ENCODE peak calls at places on chromosomes 13 and 19, in ten cellular contexts. One of them, this sample, is unnamed.

GRCh38 chr13:111031531-111031961 is 83.6 kb upstream of the ARHGEF7 start:
- DNase-seq in heart left ventricle: no peak
- DNase-seq in mucosa of descending colon: no peak
- DNase-seq in neural progenitor cell: no peak
- DNase-seq in psoas muscle: peak; percentile 75
- DNase-seq in lower lobe of right lung: no peak
- DNase-seq in BJ: peak; percentile 80
- DNase-seq in endothelial cell of umbilical vein: no peak
- DNase-seq in OCI-LY7: no peak
- DNase-seq in gastrocnemius medialis: peak; percentile 83
- DNase-seq in this sample: peak; percentile 84

GRCh38 chr13:43122706-43123268 is 99.4 kb downstream of the DNAJC15 start:
- DNase-seq in heart left ventricle: no peak
- DNase-seq in mucosa of descending colon: no peak
- DNase-seq in neural progenitor cell: peak; percentile 34
- DNase-seq in psoas muscle: no peak
- DNase-seq in lower lobe of right lung: no peak
- DNase-seq in BJ: no peak
- DNase-seq in endothelial cell of umbilical vein: no peak
- DNase-seq in OCI-LY7: no peak
- DNase-seq in gastrocnemius medialis: no peak
- DNase-seq in this sample: no peak

GRCh38 chr13:113043931-113044330 is 61.7 kb upstream of the F7 start:
- DNase-seq in heart left ventricle: peak; percentile 10
- DNase-seq in mucosa of descending colon: peak; percentile 8
- DNase-seq in neural progenitor cell: no peak
- DNase-seq in psoas muscle: no peak
- DNase-seq in lower lobe of right lung: no peak
- DNase-seq in BJ: no peak
- DNase-seq in endothelial cell of umbilical vein: no peak
- DNase-seq in OCI-LY7: no peak
- DNase-seq in gastrocnemius medialis: no peak
- DNase-seq in this sample: no peak

GRCh38 chr19:19113040-19113541 is 25.2 kb downstream of the TMEM161A start:
- DNase-seq in heart left ventricle: no peak
- DNase-seq in mucosa of descending colon: no peak
- DNase-seq in neural progenitor cell: peak; percentile 64
- DNase-seq in psoas muscle: no peak
- DNase-seq in lower lobe of right lung: no peak
- DNase-seq in BJ: no peak
- DNase-seq in endothelial cell of umbilical vein: no peak
- DNase-seq in OCI-LY7: peak; percentile 21
- DNase-seq in gastrocnemius medialis: no peak
- DNase-seq in this sample: peak; percentile 9

GRCh38 chr19:41332000-41332399 is 21.7 kb downstream of the TGFB1 start:
- DNase-seq in heart left ventricle: no peak
- DNase-seq in mucosa of descending colon: no peak
- DNase-seq in neural progenitor cell: no peak
- DNase-seq in psoas muscle: no peak
- DNase-seq in lower lobe of right lung: no peak
- DNase-seq in BJ: no peak
- DNase-seq in endothelial cell of umbilical vein: no peak
- DNase-seq in OCI-LY7: no peak
- DNase-seq in gastrocnemius medialis: no peak
- DNase-seq in this sample: no peak

GRCh38 chr13:77930430-77930829 is 11.8 kb upstream of the EDNRB start:
- DNase-seq in heart left ventricle: no peak
- DNase-seq in mucosa of descending colon: no peak
- DNase-seq in neural progenitor cell: no peak
- DNase-seq in psoas muscle: no peak
- DNase-seq in lower lobe of right lung: no peak
- DNase-seq in BJ: no peak
- DNase-seq in endothelial cell of umbilical vein: no peak
- DNase-seq in OCI-LY7: no peak
- DNase-seq in gastrocnemius medialis: no peak
- DNase-seq in this sample: no peak

GRCh38 chr19:18637644-18638630 is 1.1 kb downstream of the KLHL26 start:
- DNase-seq in heart left ventricle: no peak
- DNase-seq in mucosa of descending colon: peak; percentile 67
- DNase-seq in neural progenitor cell: no peak
- DNase-seq in psoas muscle: no peak
- DNase-seq in lower lobe of right lung: no peak
- DNase-seq in BJ: no peak
- DNase-seq in endothelial cell of umbilical vein: no peak
- DNase-seq in OCI-LY7: no peak
- DNase-seq in gastrocnemius medialis: no peak
- DNase-seq in this sample: no peak

GRCh38 chr19:49340069-49340864 is 5.1 kb downstream of the CD37 start:
- DNase-seq in heart left ventricle: peak; percentile 85
- DNase-seq in mucosa of descending colon: peak; percentile 87
- DNase-seq in neural progenitor cell: peak; percentile 52
- DNase-seq in psoas muscle: peak; percentile 83
- DNase-seq in lower lobe of right lung: peak; percentile 75
- DNase-seq in BJ: no peak
- DNase-seq in endothelial cell of umbilical vein: peak; percentile 56
- DNase-seq in OCI-LY7: peak; percentile 99
- DNase-seq in gastrocnemius medialis: peak; percentile 44
- DNase-seq in this sample: no peak

GRCh38 chr13:40271931-40272775 is 394.3 kb downstream of the FOXO1 start:
- DNase-seq in heart left ventricle: no peak
- DNase-seq in mucosa of descending colon: no peak
- DNase-seq in neural progenitor cell: no peak
- DNase-seq in psoas muscle: peak; percentile 84
- DNase-seq in lower lobe of right lung: peak; percentile 53
- DNase-seq in BJ: peak; percentile 89
- DNase-seq in endothelial cell of umbilical vein: peak; percentile 55
- DNase-seq in OCI-LY7: no peak
- DNase-seq in gastrocnemius medialis: peak; percentile 83
- DNase-seq in this sample: peak; percentile 14

GRCh38 chr19:7943444-7944176 is at the start of gene TIMM44:
- DNase-seq in heart left ventricle: peak; percentile 99
- DNase-seq in mucosa of descending colon: peak; percentile 99
- DNase-seq in neural progenitor cell: peak; percentile 100
- DNase-seq in psoas muscle: peak; percentile 100
- DNase-seq in lower lobe of right lung: peak; percentile 99
- DNase-seq in BJ: peak; percentile 98
- DNase-seq in endothelial cell of umbilical vein: peak; percentile 99
- DNase-seq in OCI-LY7: peak; percentile 100
- DNase-seq in gastrocnemius medialis: peak; percentile 100
- DNase-seq in this sample: peak; percentile 98

GRCh38 chr13:98869408-98870090 is 108.3 kb downstream of the DOCK9 start:
- DNase-seq in heart left ventricle: no peak
- DNase-seq in mucosa of descending colon: no peak
- DNase-seq in neural progenitor cell: no peak
- DNase-seq in psoas muscle: no peak
- DNase-seq in lower lobe of right lung: no peak
- DNase-seq in BJ: no peak
- DNase-seq in endothelial cell of umbilical vein: peak; percentile 79
- DNase-seq in OCI-LY7: peak; percentile 24
- DNase-seq in gastrocnemius medialis: no peak
- DNase-seq in this sample: no peak

DNA sequence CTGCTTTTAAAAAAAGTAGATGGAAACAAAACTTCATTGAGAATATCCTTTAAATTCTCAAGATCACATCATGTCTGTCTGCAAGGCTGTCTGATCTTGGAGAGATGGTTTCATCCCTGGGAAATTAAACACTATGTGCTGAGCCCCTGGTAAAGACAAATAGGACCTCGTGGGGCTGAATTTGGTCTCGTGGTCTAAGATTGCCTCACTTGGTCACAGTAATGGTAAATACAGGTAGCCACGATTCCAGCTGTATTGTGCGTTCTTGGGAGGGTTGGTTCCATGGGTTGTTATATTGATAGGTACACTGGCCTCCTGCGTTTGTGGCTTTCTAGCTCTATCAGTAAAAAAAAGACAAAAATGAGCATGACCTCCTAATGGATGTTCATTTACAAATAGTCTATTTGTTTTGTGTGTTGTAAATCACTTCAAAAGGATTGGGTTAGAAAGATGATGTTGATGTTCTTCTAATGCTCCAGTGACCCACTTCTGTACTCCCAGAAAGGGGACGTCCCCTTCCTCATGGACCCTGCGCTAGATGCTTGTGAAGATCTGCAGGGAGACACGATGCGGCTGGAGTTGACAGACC is 1.7 kb downstream of the CEBPG start:
- DNase-seq in heart left ventricle: no peak
- DNase-seq in mucosa of descending colon: no peak
- DNase-seq in neural progenitor cell: no peak
- DNase-seq in psoas muscle: no peak
- DNase-seq in lower lobe of right lung: no peak
- DNase-seq in BJ: no peak
- DNase-seq in endothelial cell of umbilical vein: no peak
- DNase-seq in OCI-LY7: peak; percentile 4
- DNase-seq in gastrocnemius medialis: no peak
- DNase-seq in this sample: no peak
- H3K4me3 ChIP-seq in heart left ventricle: peak overlapping the region; percentile 90
- H3K4me3 ChIP-seq in mucosa of descending colon: no peak overlapping the region
- H3K4me3 ChIP-seq in neural progenitor cell: peak overlapping the region; percentile 99
- H3K4me3 ChIP-seq in psoas muscle: peak overlapping the region; percentile 87
- H3K4me3 ChIP-seq in lower lobe of right lung: peak overlapping the region; percentile 70
- H3K4me3 ChIP-seq in BJ: peak overlapping the region; percentile 75
- H3K4me3 ChIP-seq in endothelial cell of umbilical vein: no peak overlapping the region
- H3K4me3 ChIP-seq in OCI-LY7: peak overlapping the region; percentile 80
- H3K4me3 ChIP-seq in gastrocnemius medialis: peak overlapping the region; percentile 59
- H3K4me3 ChIP-seq in this sample: peak overlapping the region; percentile 59

DNA sequence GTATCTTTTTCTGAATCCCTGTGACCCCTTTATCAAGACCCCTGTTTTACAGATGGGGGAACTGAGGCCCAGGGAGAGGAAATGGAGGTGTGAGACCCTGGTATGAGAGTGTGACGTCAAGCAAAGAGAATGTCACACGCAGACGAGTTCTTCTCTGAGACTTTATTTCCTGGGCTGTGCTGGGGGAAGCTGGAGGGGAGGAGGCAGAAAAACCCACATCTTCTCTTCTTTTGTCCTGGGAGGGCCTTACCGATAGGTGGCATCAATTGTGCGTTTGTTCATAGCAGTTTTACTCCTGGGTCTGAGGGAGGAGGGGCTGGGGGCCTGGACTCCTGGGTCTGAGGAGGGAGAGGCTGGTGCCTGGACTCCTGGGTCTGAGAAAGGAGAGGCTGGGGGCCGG is 4.9 kb upstream of the KLK15 start:
- DNase-seq in heart left ventricle: no peak
- DNase-seq in mucosa of descending colon: no peak
- DNase-seq in neural progenitor cell: peak; percentile 30
- DNase-seq in psoas muscle: no peak
- DNase-seq in lower lobe of right lung: no peak
- DNase-seq in BJ: no peak
- DNase-seq in endothelial cell of umbilical vein: no peak
- DNase-seq in OCI-LY7: peak; percentile 49
- DNase-seq in gastrocnemius medialis: no peak
- DNase-seq in this sample: no peak
- TF ChIP-seq CTCF in heart left ventricle: no peak
- TF ChIP-seq CTCF in mucosa of descending colon: no peak
- TF ChIP-seq CTCF in neural progenitor cell: peak; percentile 33
- TF ChIP-seq CTCF in psoas muscle: no peak
- TF ChIP-seq CTCF in lower lobe of right lung: no peak
- TF ChIP-seq CTCF in BJ: peak; percentile 16
- TF ChIP-seq CTCF in endothelial cell of umbilical vein: no peak
- TF ChIP-seq CTCF in OCI-LY7: peak; percentile 68
- TF ChIP-seq CTCF in gastrocnemius medialis: no peak
- TF ChIP-seq CTCF in this sample: peak; percentile 27

DNA sequence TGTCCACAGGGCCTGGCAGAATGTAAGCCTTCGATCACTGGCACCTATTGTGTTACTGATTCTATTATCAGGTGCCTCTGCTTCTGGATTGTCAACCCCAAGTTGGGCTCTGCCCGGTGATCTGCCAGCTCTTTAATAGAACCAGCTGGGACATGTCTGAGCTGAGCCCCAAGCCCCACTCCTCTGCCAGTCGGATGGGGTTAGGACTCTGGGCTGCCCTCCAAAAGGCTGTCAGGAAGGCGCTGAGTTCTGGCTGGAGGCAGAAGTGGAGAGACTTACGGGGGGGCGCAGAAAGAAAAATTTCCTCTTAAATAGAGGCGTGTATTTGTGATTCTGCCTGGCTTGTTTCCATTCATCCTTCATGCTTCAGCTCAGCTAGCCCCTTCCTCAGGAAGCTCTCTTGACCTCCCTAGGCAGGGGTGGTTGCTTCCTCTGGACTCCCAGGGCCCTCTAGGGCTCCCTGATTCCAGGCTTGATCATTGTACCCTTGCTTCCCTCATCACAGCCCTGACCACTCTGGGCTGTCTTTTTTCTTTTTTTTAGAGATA is 976 bp upstream of the KCNK6 start:
- DNase-seq in heart left ventricle: no peak
- DNase-seq in mucosa of descending colon: no peak
- DNase-seq in neural progenitor cell: no peak
- DNase-seq in psoas muscle: no peak
- DNase-seq in lower lobe of right lung: no peak
- DNase-seq in BJ: no peak
- DNase-seq in endothelial cell of umbilical vein: peak; percentile 50
- DNase-seq in OCI-LY7: no peak
- DNase-seq in gastrocnemius medialis: no peak
- DNase-seq in this sample: no peak
- H3K4me3 ChIP-seq in heart left ventricle: no peak overlapping the region
- H3K4me3 ChIP-seq in mucosa of descending colon: no peak overlapping the region
- H3K4me3 ChIP-seq in neural progenitor cell: peak overlapping the region; percentile 57
- H3K4me3 ChIP-seq in psoas muscle: no peak overlapping the region
- H3K4me3 ChIP-seq in lower lobe of right lung: peak overlapping the region; percentile 75
- H3K4me3 ChIP-seq in BJ: no peak overlapping the region
- H3K4me3 ChIP-seq in endothelial cell of umbilical vein: no peak overlapping the region
- H3K4me3 ChIP-seq in OCI-LY7: no peak overlapping the region
- H3K4me3 ChIP-seq in gastrocnemius medialis: no peak overlapping the region
- H3K4me3 ChIP-seq in this sample: no peak overlapping the region

GRCh38 chr19:32911467-32911866 is 41.9 kb upstream of the SLC7A9 start:
- DNase-seq in heart left ventricle: no peak
- DNase-seq in mucosa of descending colon: no peak
- DNase-seq in neural progenitor cell: no peak
- DNase-seq in psoas muscle: no peak
- DNase-seq in lower lobe of right lung: no peak
- DNase-seq in BJ: no peak
- DNase-seq in endothelial cell of umbilical vein: no peak
- DNase-seq in OCI-LY7: no peak
- DNase-seq in gastrocnemius medialis: no peak
- DNase-seq in this sample: no peak

GRCh38 chr19:32908641-32909190 is 39.1 kb upstream of the SLC7A9 start:
- DNase-seq in heart left ventricle: no peak
- DNase-seq in mucosa of descending colon: no peak
- DNase-seq in neural progenitor cell: no peak
- DNase-seq in psoas muscle: no peak
- DNase-seq in lower lobe of right lung: no peak
- DNase-seq in BJ: no peak
- DNase-seq in endothelial cell of umbilical vein: no peak
- DNase-seq in OCI-LY7: no peak
- DNase-seq in gastrocnemius medialis: no peak
- DNase-seq in this sample: no peak

GRCh38 chr19:32910874-32911273 is 41.3 kb upstream of the SLC7A9 start:
- DNase-seq in heart left ventricle: no peak
- DNase-seq in mucosa of descending colon: no peak
- DNase-seq in neural progenitor cell: no peak
- DNase-seq in psoas muscle: no peak
- DNase-seq in lower lobe of right lung: no peak
- DNase-seq in BJ: no peak
- DNase-seq in endothelial cell of umbilical vein: no peak
- DNase-seq in OCI-LY7: no peak
- DNase-seq in gastrocnemius medialis: no peak
- DNase-seq in this sample: no peak

GRCh38 chr19:32909257-32909656 is 39.7 kb upstream of the SLC7A9 start:
- DNase-seq in heart left ventricle: no peak
- DNase-seq in mucosa of descending colon: no peak
- DNase-seq in neural progenitor cell: no peak
- DNase-seq in psoas muscle: no peak
- DNase-seq in lower lobe of right lung: no peak
- DNase-seq in BJ: no peak
- DNase-seq in endothelial cell of umbilical vein: no peak
- DNase-seq in OCI-LY7: no peak
- DNase-seq in gastrocnemius medialis: no peak
- DNase-seq in this sample: no peak

GRCh38 chr19:32910094-32910493 is 40.5 kb upstream of the SLC7A9 start:
- DNase-seq in heart left ventricle: no peak
- DNase-seq in mucosa of descending colon: no peak
- DNase-seq in neural progenitor cell: no peak
- DNase-seq in psoas muscle: no peak
- DNase-seq in lower lobe of right lung: no peak
- DNase-seq in BJ: no peak
- DNase-seq in endothelial cell of umbilical vein: no peak
- DNase-seq in OCI-LY7: no peak
- DNase-seq in gastrocnemius medialis: no peak
- DNase-seq in this sample: no peak
- TF ChIP-seq CTCF in heart left ventricle: no peak
- TF ChIP-seq CTCF in mucosa of descending colon: no peak
- TF ChIP-seq CTCF in neural progenitor cell: no peak
- TF ChIP-seq CTCF in psoas muscle: no peak
- TF ChIP-seq CTCF in lower lobe of right lung: no peak
- TF ChIP-seq CTCF in BJ: no peak
- TF ChIP-seq CTCF in endothelial cell of umbilical vein: no peak
- TF ChIP-seq CTCF in OCI-LY7: no peak
- TF ChIP-seq CTCF in gastrocnemius medialis: no peak
- TF ChIP-seq CTCF in this sample: no peak

This sample was measured in HFF-Myc.